ENCODE peak calls at places on chromosome 13, in four cellular contexts. W is psoas muscle, Q is astrocyte of the cerebellum, K is IMR-90. C is an unnamed sample.

GRCh38 chr13:99040536-99041141 is 62.8 kb upstream of the DOCK9 start:
- DNase-seq in W (no peak), Q (no peak), K (no peak), C (no peak)

GRCh38 chr13:47708386-47708785 is 292.7 kb downstream of the SUCLA2 start:
- DNase-seq in W (no peak), Q (no peak), K (peak; percentile 49), C (no peak)

GRCh38 chr13:57633141-57633949 is 1.8 kb downstream of the PCDH17 start:
- DNase-seq in W (peak; percentile 74), Q (no peak), K (no peak), C (peak; percentile 82)

GRCh38 chr13:102487330-102487729 is 85.5 kb upstream of the FGF14 start:
- DNase-seq in W (no peak), Q (no peak), K (no peak), C (no peak)

GRCh38 chr13:110644892-110645521 is 29.7 kb downstream of the NAXD start:
- DNase-seq in W (peak; percentile 83), Q (no peak), K (peak; percentile 55), C (peak; percentile 47)

GRCh38 chr13:64553411-64554129 is 2676.6 kb downstream of the PCDH9 start:
- DNase-seq in W (no peak), Q (no peak), K (peak; percentile 42), C (no peak)

GRCh38 chr13:104773775-104774174 is 1707.6 kb upstream of the SLC10A2 start:
- DNase-seq in W (no peak), Q (peak; percentile 49), K (peak; percentile 54), C (no peak)

GRCh38 chr13:95652244-95652764 is 7.8 kb upstream of the DZIP1 start:
- DNase-seq in W (no peak), Q (no peak), K (no peak), C (no peak)

GRCh38 chr13:101474419-101474957 is 22.0 kb downstream of the ITGBL1 start:
- DNase-seq in W (no peak), Q (peak; percentile 95), K (peak; percentile 91), C (peak; percentile 44)

GRCh38 chr13:23510979-23511735 is 59.1 kb upstream of the TNFRSF19 start:
- DNase-seq in W (no peak), Q (no peak), K (peak; percentile 75), C (no peak)

GRCh38 chr13:104984296-104984818 is 1551.1 kb downstream of the EFNB2 start:
- DNase-seq in W (no peak), Q (peak; percentile 84), K (peak; percentile 12), C (no peak)

DNA sequence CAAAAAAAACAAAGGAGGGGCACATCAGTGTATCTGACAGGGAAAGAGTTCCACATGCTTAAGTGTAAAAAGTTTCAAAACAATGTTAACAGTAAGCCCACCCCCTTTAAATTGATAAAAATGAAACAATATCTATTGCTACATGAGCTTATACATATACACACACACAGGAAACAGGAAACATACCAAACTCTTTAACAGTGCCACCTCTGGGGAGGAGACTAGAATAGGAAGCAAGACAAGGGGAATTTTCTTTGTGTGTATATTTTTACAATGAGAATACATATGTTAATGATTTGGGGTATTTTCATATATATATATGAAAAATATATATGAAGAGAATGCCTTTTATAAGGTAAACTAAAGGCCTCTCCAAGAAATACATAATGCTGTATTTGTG is 44.7 kb downstream of the TPT1 start:
- DNase-seq in W (no peak), Q (no peak), K (peak; percentile 37), C (no peak)
- TF ChIP-seq CTCF in W (no peak), Q (no peak), K (no peak), C (no peak)

GRCh38 chr13:24894277-24894971 is 130.5 kb downstream of the RNF17 start:
- DNase-seq in W (no peak), Q (no peak), K (no peak), C (no peak)

GRCh38 chr13:24890256-24890655 is 126.3 kb downstream of the RNF17 start:
- DNase-seq in W (no peak), Q (no peak), K (no peak), C (no peak)

GRCh38 chr13:24893863-24894262 is 129.9 kb downstream of the RNF17 start:
- DNase-seq in W (no peak), Q (no peak), K (no peak), C (no peak)

GRCh38 chr13:24892844-24893243 is 128.9 kb downstream of the RNF17 start:
- DNase-seq in W (no peak), Q (peak; percentile 2), K (no peak), C (no peak)

DNA sequence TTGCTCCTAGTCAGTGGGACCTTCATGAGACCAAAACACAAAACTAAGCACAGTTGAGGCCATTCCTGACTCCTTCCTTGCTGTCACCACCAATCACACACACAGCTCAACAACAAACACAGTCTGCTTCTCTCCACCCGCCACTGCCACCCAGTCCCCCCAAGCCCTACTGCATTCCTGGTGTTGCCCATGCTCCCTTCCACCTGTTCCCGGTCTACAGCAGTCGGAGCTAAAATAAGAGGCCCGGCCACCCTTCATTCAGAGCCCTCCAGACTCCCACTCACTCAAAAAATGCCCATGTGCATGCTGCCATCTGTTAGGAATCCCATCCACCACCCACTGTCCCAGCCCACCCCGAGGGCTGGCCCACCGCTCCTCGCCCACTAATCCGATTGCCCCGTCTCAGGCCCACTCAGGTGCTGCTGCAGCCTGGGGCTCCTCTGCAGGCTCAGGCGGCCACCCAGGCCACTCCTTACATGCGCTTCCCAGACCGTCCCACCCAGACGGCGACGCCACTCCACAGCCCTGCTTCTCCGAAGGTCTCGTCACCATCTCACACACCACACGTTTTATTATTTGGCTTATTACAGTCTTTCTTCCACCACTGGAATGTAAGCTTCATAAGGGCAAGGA is 127.6 kb downstream of the RNF17 start:
- DNase-seq in W (no peak), Q (no peak), K (no peak), C (no peak)
- TF ChIP-seq CTCF in W (no peak), Q (no peak), K (no peak), C (no peak)

DNA sequence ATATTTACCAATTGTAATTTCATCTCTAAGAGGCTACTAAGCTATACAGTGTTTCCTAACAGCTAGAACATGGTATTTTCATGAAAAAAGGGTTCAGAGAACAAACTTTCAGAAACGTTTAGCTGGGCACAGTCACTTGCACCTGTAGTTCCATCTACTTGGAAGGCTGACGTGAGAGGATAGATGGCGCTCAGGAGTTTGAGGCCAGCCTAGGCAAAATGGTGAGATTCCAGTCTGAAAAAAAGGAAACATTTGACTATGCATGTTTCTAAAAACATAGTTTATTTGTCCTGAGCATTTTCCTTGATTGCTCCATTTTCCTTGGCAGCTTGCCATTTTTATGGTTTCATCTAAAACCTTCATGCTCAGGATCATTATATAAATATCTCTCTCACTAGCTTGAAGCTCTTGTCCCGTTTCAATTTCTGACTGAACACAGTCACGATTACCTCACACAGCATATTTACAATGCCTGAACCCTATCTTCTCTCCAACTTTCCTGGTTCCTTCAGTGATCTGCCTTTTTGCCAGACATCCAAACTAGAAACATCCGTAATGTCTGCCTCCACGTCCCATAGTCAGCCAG is 200.8 kb downstream of the RGCC start:
- DNase-seq in W (no peak), Q (peak; percentile 65), K (peak; percentile 93), C (no peak)
- TF ChIP-seq CTCF in W (no peak), Q (no peak), K (peak; percentile 10), C (no peak)

GRCh38 chr13:66477816-66478215 is 752.3 kb downstream of the PCDH9 start:
- DNase-seq in W (no peak), Q (no peak), K (no peak), C (no peak)

GRCh38 chr13:66489172-66489571 is 741.0 kb downstream of the PCDH9 start:
- DNase-seq in W (no peak), Q (no peak), K (no peak), C (no peak)

GRCh38 chr13:66489586-66489985 is 740.5 kb downstream of the PCDH9 start:
- DNase-seq in W (no peak), Q (no peak), K (peak; percentile 54), C (no peak)

DNA sequence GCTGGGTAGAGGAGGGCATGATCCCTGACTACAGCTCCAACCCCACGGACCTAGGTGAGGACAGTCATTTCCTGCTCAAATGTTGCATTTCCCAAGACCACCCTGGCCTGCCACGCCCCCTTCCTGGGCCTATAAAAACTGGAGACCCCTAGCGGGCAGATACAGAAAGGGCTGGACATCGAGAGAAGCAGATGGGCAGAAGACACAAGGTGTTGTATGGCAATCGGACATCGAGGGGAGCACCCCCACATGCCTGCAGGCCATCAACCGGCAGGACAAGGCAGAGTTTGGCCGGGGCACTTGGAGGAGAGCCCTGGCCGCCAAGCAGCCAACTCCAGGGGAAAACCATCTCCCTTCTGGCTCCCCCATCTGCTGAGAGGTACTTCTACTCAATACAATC is 746.4 kb downstream of the PCDH9 start:
- DNase-seq in W (no peak), Q (no peak), K (no peak), C (no peak)
- TF ChIP-seq CTCF in W (no peak), Q (no peak), K (no peak), C (no peak)

GRCh38 chr13:52029569-52029968 is 5.1 kb downstream of the UTP14C start:
- DNase-seq in W (no peak), Q (no peak), K (no peak), C (no peak)

GRCh38 chr13:52025475-52026245 is 1.2 kb downstream of the UTP14C start:
- DNase-seq in W (no peak), Q (no peak), K (no peak), C (no peak)

GRCh38 chr13:52027832-52028231 is 3.3 kb downstream of the UTP14C start:
- DNase-seq in W (no peak), Q (no peak), K (no peak), C (no peak)

GRCh38 chr13:52024481-52024880 is at the start of gene UTP14C:
- DNase-seq in W (no peak), Q (no peak), K (no peak), C (no peak)

GRCh38 chr13:52026246-52026626 is 1.7 kb downstream of the UTP14C start:
- DNase-seq in W (no peak), Q (no peak), K (no peak), C (no peak)
- TF ChIP-seq CTCF in W (no peak), Q (no peak), K (no peak), C (no peak)

DNA sequence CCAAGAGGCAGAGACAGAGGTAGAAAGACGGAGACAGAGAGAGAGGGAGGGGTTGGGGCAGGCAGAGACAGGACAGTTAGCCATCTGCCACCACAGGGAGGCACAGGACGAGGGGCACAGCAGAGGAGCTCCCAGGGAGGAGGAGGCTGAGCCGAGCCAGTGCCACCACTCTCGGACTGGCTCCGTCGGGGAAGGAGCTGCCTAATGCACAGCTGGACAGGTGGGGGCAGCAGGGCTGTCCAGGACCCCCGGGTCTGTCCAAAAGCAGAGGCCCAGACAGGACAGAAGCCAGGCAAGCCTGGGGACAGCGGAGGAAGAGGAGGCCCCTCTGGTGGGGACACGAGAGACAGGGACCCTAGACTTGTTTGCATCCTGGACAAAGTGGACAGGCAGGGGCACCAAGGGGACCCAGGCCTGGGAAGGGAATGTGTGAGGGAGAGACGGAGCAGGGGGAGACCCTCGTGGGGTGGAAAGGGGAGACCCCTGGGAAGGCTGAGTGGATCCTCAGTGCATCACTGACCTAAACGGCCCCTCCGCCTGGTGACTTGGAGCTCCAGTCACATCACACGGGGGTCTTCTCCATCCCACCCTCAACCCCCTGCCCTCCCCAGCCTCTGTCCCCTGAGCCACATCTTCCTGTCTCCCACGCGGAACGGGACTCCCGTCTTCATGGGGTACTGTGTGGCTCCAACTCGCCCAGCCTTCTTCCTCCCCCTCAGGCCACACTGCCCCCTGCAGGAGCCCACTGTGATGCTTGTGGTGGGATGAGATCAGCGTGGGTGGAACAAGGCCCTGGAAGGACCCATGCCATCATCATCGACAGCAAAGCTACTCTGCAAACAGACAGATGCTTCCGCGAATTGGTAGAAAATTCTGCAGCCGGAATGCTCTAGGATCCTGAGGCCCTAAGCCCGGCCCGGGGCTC is 889 bp downstream of the F10 start:
- DNase-seq in W (no peak), Q (no peak), K (no peak), C (peak; percentile 60)
- TF ChIP-seq CTCF in W (no peak), Q (peak; percentile 24), K (peak; percentile 24), C (no peak)

GRCh38 chr13:112055417-112056206 is 11.3 kb upstream of the SOX1 start:
- DNase-seq in W (no peak), Q (no peak), K (no peak), C (no peak)
- TF ChIP-seq CTCF in W (no peak), Q (no peak), K (no peak), C (no peak)

C was measured in tibial artery.